ENCODE peak calls at places on chromosomes 13 and 19, in four cellular contexts. S, O, J and X are unnamed samples. For H3K4me1, the result is how much of the 10 kb centered on the place peaks cover.

GRCh38 chr13:24215732-24216131 is 55.2 kb downstream of the SPATA13 start:
- DNase-seq in J (no peak), O (no peak), S (no peak), X (no peak)

GRCh38 chr19:34375598-34375997 is 10.6 kb downstream of the GPI start:
- DNase-seq in S (no peak), J (no peak), O (no peak), X (no peak)

GRCh38 chr19:7575426-7576040 is 20.1 kb upstream of the CAMSAP3 start:
- DNase-seq in J (no peak), O (no peak), S (no peak), X (peak)

GRCh38 chr13:68923995-68924394 is 1183.6 kb upstream of the ATXN8OS start:
- DNase-seq in J (no peak), S (no peak), O (no peak), X (no peak)

GRCh38 chr13:45781553-45782326 is 69.8 kb downstream of the SIAH3 start:
- DNase-seq in J (no peak), O (no peak), S (no peak), X (no peak)

GRCh38 chr19:27744926-27745844 is 1467.8 kb downstream of the UQCRFS1 start:
- DNase-seq in O (no peak), S (no peak), J (no peak), X (no peak)

GRCh38 chr19:47657719-47658118 is 48.8 kb downstream of the BICRA start:
- DNase-seq in S (no peak), O (no peak), J (no peak), X (no peak)

GRCh38 chr19:22263121-22263520 is 23.1 kb upstream of the ZNF729 start:
- DNase-seq in J (no peak), O (no peak), S (no peak), X (no peak)

GRCh38 chr13:74193391-74193790 is 59.2 kb upstream of the KLF12 start:
- DNase-seq in J (no peak), O (no peak), S (no peak), X (no peak)

GRCh38 chr13:51761638-51762350 is 42.2 kb downstream of the DHRS12 start:
- DNase-seq in O (no peak), S (no peak), J (no peak), X (no peak)

GRCh38 chr13:100131863-100132574 is 43.1 kb downstream of the PCCA start:
- DNase-seq in J (peak), O (no peak), S (no peak), X (peak)

GRCh38 chr19:11964496-11964857 is 363 bp upstream of the ZNF763 start:
- DNase-seq in O (no peak), J (peak), S (no peak), X (no peak)

GRCh38 chr19:16714702-16715294 is 4.8 kb upstream of the NWD1 start:
- DNase-seq in O (peak), S (peak), J (peak), X (peak)

GRCh38 chr19:30669329-30670010 is 297.3 kb downstream of the ZNF536 start:
- DNase-seq in J (peak), O (no peak), S (no peak), X (peak)

GRCh38 chr19:54154603-54155345 is 4.7 kb downstream of the LENG1 start:
- DNase-seq in J (no peak), O (no peak), S (no peak), X (no peak)

GRCh38 chr19:48962029-48962848 is 2.9 kb upstream of the FTL start:
- DNase-seq in S (no peak), J (peak), O (no peak), X (peak)

GRCh38 chr13:25415196-25415595 is 43.4 kb downstream of the ATP8A2 start:
- DNase-seq in O (no peak), J (no peak), S (no peak), X (no peak)

GRCh38 chr13:23901365-23901764 is 4.1 kb upstream of the C1QTNF9B start:
- DNase-seq in J (no peak), O (no peak), S (no peak), X (no peak)

GRCh38 chr13:107202371-107203023 is 634.6 kb upstream of the ARGLU1 start:
- DNase-seq in J (peak), S (no peak), O (no peak), X (no peak)

GRCh38 chr19:14450876-14451275 is 17.8 kb downstream of the PKN1 start:
- DNase-seq in J (no peak), S (no peak), O (no peak), X (no peak)
- TF ChIP-seq ATF3 in J (no peak), S (no peak), O (no peak), X (no peak)

GRCh38 chr13:39965309-39965708 is 309.8 kb downstream of the COG6 start:
- DNase-seq in J (no peak), S (no peak), O (no peak), X (no peak)
- TF ChIP-seq CREB1 in J (no peak), S (no peak), O (no peak), X (no peak)

DNA sequence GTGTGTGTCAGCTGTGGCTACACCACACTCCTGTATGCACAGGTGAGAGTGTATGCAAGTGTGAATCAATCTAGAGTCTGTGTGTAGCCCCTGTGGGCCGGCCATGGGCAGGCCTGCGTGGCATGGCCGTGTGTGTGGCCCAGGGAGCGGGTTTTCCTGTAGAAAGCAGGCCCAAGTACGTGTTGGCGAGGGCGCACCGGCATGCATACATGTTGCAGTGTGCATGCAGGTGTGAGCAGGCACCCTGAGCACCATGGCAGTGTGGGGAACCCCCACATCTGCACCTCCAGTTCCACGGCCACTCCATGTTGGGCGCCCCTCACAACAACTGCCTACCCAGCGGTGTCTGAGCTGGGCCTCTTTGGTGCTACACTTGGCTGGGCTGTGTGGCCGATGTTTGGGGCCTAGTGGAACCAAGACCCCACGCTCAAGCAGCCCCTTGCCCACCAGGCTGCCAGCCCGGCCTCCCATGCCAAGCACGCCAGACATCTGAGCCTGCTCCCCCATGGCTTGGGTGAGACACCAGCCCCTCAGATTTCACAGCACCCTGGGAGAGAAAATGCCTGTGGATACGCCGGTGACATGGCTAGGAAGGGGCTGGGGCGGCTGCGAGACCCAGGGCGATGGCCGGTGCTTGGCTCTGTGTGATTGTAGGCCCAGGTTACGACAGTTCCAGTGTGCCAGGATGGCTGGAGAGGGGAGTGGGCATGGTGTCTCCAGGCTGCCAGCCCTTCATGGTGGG is 2.1 kb downstream of the NFIX start:
- DNase-seq in J (no peak), S (no peak), O (no peak), X (no peak)
- H3K4me1 ChIP-seq in J (under half), S (under half), O (under half), X (under half)

GRCh38 chr19:38429055-38429810 is 3.2 kb upstream of the RASGRP4 start:
- DNase-seq in S (no peak), O (no peak), J (no peak), X (no peak)
- TF ChIP-seq ATF3 in S (no peak), O (no peak), J (no peak), X (no peak)

GRCh38 chr13:31072041-31072440 is 89.7 kb downstream of the HSPH1 start:
- DNase-seq in S (no peak), J (no peak), O (no peak), X (no peak)

GRCh38 chr13:31069808-31070544 is 91.7 kb downstream of the HSPH1 start:
- DNase-seq in J (no peak), S (no peak), O (no peak), X (no peak)

GRCh38 chr13:31074750-31075149 is 87.0 kb downstream of the HSPH1 start:
- DNase-seq in O (no peak), S (no peak), J (no peak), X (no peak)

GRCh38 chr13:31073859-31074718 is 87.6 kb downstream of the HSPH1 start:
- DNase-seq in O (peak), J (no peak), S (no peak), X (no peak)
- TF ChIP-seq CREB1 in O (no peak), J (no peak), S (no peak), X (no peak)

GRCh38 chr13:66962953-66963352 is 267.2 kb downstream of the PCDH9 start:
- DNase-seq in S (no peak), J (no peak), O (no peak), X (no peak)
- H3K4me1 ChIP-seq in S (under half), J (under half), O (under half), X (under half)

DNA sequence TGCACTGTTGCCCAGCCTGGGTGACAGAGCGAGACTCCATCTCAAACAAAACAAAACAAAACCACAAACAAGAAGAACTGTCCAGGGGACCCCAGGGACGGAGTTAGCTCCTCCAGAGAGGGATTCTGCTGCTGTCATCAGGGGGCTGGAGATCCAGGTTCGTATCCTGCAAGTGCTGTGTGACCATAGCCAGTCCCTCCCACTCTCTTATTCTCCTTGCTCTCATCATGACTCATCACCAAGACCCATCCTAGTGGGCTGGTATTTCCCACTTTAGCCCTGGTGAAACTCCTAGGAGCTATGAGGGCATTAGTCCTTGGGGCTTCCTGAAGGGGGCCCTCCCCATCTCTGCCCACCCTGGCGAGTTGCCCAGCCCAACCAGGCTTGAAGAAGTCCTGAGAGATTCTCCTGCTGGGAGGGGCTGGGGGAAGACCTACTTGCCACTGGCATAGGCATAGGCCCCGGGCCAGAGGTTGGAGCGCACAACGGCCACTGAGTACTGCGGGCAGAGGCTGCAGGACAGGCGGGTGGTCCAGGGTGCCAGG is 7.4 kb upstream of the DMWD start:
- DNase-seq in S (no peak), O (no peak), J (no peak), X (peak)
- TF ChIP-seq ATF3 in S (no peak), O (no peak), J (no peak), X (no peak)

GRCh38 chr13:49997935-49998334 is 1.1 kb downstream of the TRIM13 start:
- DNase-seq in J (no peak), S (no peak), O (no peak), X (no peak)

GRCh38 chr13:49995535-49996165 is 1.2 kb upstream of the TRIM13 start:
- DNase-seq in S (no peak), O (peak), J (no peak), X (no peak)

GRCh38 chr13:49996166-49996915 is 501 bp upstream of the TRIM13 start:
- DNase-seq in S (peak), J (peak), O (peak), X (peak)

GRCh38 chr13:49998714-49999624 is 2.1 kb downstream of the TRIM13 start:
- DNase-seq in S (peak), O (no peak), J (no peak), X (no peak)

GRCh38 chr13:49996951-49997895 is at the start of gene TRIM13:
- DNase-seq in S (peak), J (peak), O (peak), X (no peak)
- TF ChIP-seq CREB1 in S (peak), J (no peak), O (no peak), X (no peak)